ENCODE peak calls at places on chromosome 22, in ten cellular contexts. L is EH; V is GM23248; X is hypothalamus; T is stimulated activated CD4-positive, alpha-beta T cell treated with anti-CD3 and anti-CD28 coated beads, Interleukin-4, amount 100 ng/mL, for 48 hours; H is esophagus muscularis mucosa; N is Calu3; R is PC-3; M is EL; O is right cardiac atrium. B is an unnamed sample.

GRCh38 chr22:45997077-45997774 is 20.3 kb upstream of the WNT7B start:
- DNase-seq in L (peak; percentile 99), V (peak; percentile 97), X (peak; percentile 69), T (no peak), H (peak; percentile 98), N (peak; percentile 29), R (peak; percentile 64), M (peak; percentile 98), O (peak; percentile 98), B (peak; percentile 51)

GRCh38 chr22:41798736-41799135 is 1.7 kb upstream of the CCDC134 start:
- DNase-seq in L (no peak), V (no peak), X (no peak), T (no peak), H (no peak), N (no peak), R (no peak), M (no peak), O (no peak), B (no peak)

GRCh38 chr22:22158965-22159364 is 85.6 kb upstream of the VPREB1 start:
- DNase-seq in L (no peak), V (no peak), X (no peak), T (no peak), H (no peak), N (no peak), R (no peak), M (no peak), O (no peak), B (no peak)

GRCh38 chr22:19639610-19640135 is 74.6 kb upstream of the SEPTIN5 start:
- DNase-seq in L (no peak), V (no peak), X (no peak), T (no peak), H (no peak), N (no peak), R (no peak), M (no peak), O (no peak), B (no peak)

GRCh38 chr22:32803020-32803758 is 1.7 kb downstream of the TIMP3 start:
- DNase-seq in L (peak; percentile 78), V (peak; percentile 89), X (no peak), T (no peak), H (no peak), N (no peak), R (no peak), M (peak; percentile 69), O (peak; percentile 76), B (peak; percentile 33)

GRCh38 chr22:16824718-16825687 is at the start of gene XKR3:
- DNase-seq in L (no peak), V (peak; percentile 77), X (no peak), T (no peak), H (no peak), N (no peak), R (peak; percentile 1), M (no peak), O (no peak), B (peak; percentile 50)

GRCh38 chr22:47366026-47366767 is 603.7 kb downstream of the TBC1D22A start:
- DNase-seq in L (no peak), V (no peak), X (no peak), T (no peak), H (no peak), N (no peak), R (no peak), M (no peak), O (no peak), B (no peak)

GRCh38 chr22:39832627-39833074 is 60.9 kb downstream of the ENTHD1 start:
- DNase-seq in L (no peak), V (no peak), X (no peak), T (no peak), H (no peak), N (no peak), R (no peak), M (no peak), O (no peak), B (no peak)

GRCh38 chr22:21000215-21000986 is 1.5 kb downstream of the THAP7 start:
- DNase-seq in L (no peak), V (peak; percentile 63), X (no peak), T (no peak), H (no peak), N (no peak), R (peak; percentile 9), M (no peak), O (peak; percentile 58), B (no peak)